ENCODE peak calls at places on chromosomes 13 and 19, in ten cellular contexts. One of them, this sample, is unnamed.
A peak's percentile ranks its signal among the peaks of the same experiment; 100 is the strongest.

GRCh38 chr19:55650602-55651230 is 2.7 kb downstream of the CCDC106 start:
- DNase-seq in ovary: no peak
- DNase-seq in sigmoid colon: no peak
- DNase-seq in body of pancreas: no peak
- DNase-seq in stomach: no peak
- DNase-seq in suprapubic skin: peak; percentile 61
- DNase-seq in upper lobe of left lung: no peak
- DNase-seq in gastrocnemius medialis: no peak
- DNase-seq in prostate gland: no peak
- DNase-seq in tibial nerve: no peak
- DNase-seq in this sample: no peak

GRCh38 chr19:1672038-1672768 is 19.8 kb upstream of the TCF3 start:
- DNase-seq in ovary: peak; percentile 52
- DNase-seq in sigmoid colon: no peak
- DNase-seq in body of pancreas: no peak
- DNase-seq in stomach: no peak
- DNase-seq in suprapubic skin: peak; percentile 64
- DNase-seq in upper lobe of left lung: no peak
- DNase-seq in gastrocnemius medialis: no peak
- DNase-seq in prostate gland: no peak
- DNase-seq in tibial nerve: no peak
- DNase-seq in this sample: no peak

GRCh38 chr13:73284475-73284874 is 225.7 kb downstream of the KLF5 start:
- DNase-seq in ovary: no peak
- DNase-seq in sigmoid colon: no peak
- DNase-seq in body of pancreas: no peak
- DNase-seq in stomach: no peak
- DNase-seq in suprapubic skin: no peak
- DNase-seq in upper lobe of left lung: no peak
- DNase-seq in gastrocnemius medialis: no peak
- DNase-seq in prostate gland: no peak
- DNase-seq in tibial nerve: no peak
- DNase-seq in this sample: no peak

GRCh38 chr19:12137541-12137940 is 2.6 kb downstream of the ZNF20 start:
- DNase-seq in ovary: no peak
- DNase-seq in sigmoid colon: no peak
- DNase-seq in body of pancreas: no peak
- DNase-seq in stomach: no peak
- DNase-seq in suprapubic skin: no peak
- DNase-seq in upper lobe of left lung: no peak
- DNase-seq in gastrocnemius medialis: no peak
- DNase-seq in prostate gland: no peak
- DNase-seq in tibial nerve: no peak
- DNase-seq in this sample: no peak

GRCh38 chr19:23823952-23824389 is 65.3 kb upstream of the ZNF681 start:
- DNase-seq in ovary: no peak
- DNase-seq in sigmoid colon: no peak
- DNase-seq in body of pancreas: no peak
- DNase-seq in stomach: no peak
- DNase-seq in suprapubic skin: no peak
- DNase-seq in upper lobe of left lung: no peak
- DNase-seq in gastrocnemius medialis: no peak
- DNase-seq in prostate gland: no peak
- DNase-seq in tibial nerve: no peak
- DNase-seq in this sample: no peak

GRCh38 chr13:97974773-97975172 is 21.3 kb downstream of the IPO5 start:
- DNase-seq in ovary: no peak
- DNase-seq in sigmoid colon: no peak
- DNase-seq in body of pancreas: no peak
- DNase-seq in stomach: no peak
- DNase-seq in suprapubic skin: no peak
- DNase-seq in upper lobe of left lung: no peak
- DNase-seq in gastrocnemius medialis: no peak
- DNase-seq in prostate gland: no peak
- DNase-seq in tibial nerve: no peak
- DNase-seq in this sample: no peak

GRCh38 chr19:12786149-12786870 is 5.0 kb upstream of the JUNB start:
- DNase-seq in ovary: no peak
- DNase-seq in sigmoid colon: peak; percentile 83
- DNase-seq in body of pancreas: peak; percentile 90
- DNase-seq in stomach: peak; percentile 95
- DNase-seq in suprapubic skin: peak; percentile 86
- DNase-seq in upper lobe of left lung: peak; percentile 93
- DNase-seq in gastrocnemius medialis: peak; percentile 57
- DNase-seq in prostate gland: peak; percentile 90
- DNase-seq in tibial nerve: no peak
- DNase-seq in this sample: peak; percentile 95

GRCh38 chr13:48446454-48446853 is 33.5 kb upstream of the LPAR6 start:
- DNase-seq in ovary: no peak
- DNase-seq in sigmoid colon: no peak
- DNase-seq in body of pancreas: no peak
- DNase-seq in stomach: no peak
- DNase-seq in suprapubic skin: no peak
- DNase-seq in upper lobe of left lung: no peak
- DNase-seq in gastrocnemius medialis: no peak
- DNase-seq in prostate gland: no peak
- DNase-seq in tibial nerve: no peak
- DNase-seq in this sample: no peak

GRCh38 chr19:11578342-11579142 is 1.1 kb upstream of the ACP5 start:
- DNase-seq in ovary: peak; percentile 72
- DNase-seq in sigmoid colon: peak; percentile 80
- DNase-seq in body of pancreas: peak; percentile 64
- DNase-seq in stomach: peak; percentile 67
- DNase-seq in suprapubic skin: no peak
- DNase-seq in upper lobe of left lung: peak; percentile 86
- DNase-seq in gastrocnemius medialis: peak; percentile 41
- DNase-seq in prostate gland: peak; percentile 39
- DNase-seq in tibial nerve: peak; percentile 52
- DNase-seq in this sample: peak; percentile 53

GRCh38 chr13:37681295-37682032 is 82.9 kb upstream of the POSTN start:
- DNase-seq in ovary: no peak
- DNase-seq in sigmoid colon: no peak
- DNase-seq in body of pancreas: peak; percentile 4
- DNase-seq in stomach: no peak
- DNase-seq in suprapubic skin: no peak
- DNase-seq in upper lobe of left lung: no peak
- DNase-seq in gastrocnemius medialis: no peak
- DNase-seq in prostate gland: no peak
- DNase-seq in tibial nerve: peak; percentile 34
- DNase-seq in this sample: no peak

GRCh38 chr13:102443234-102443633 is 41.4 kb upstream of the FGF14 start:
- DNase-seq in ovary: no peak
- DNase-seq in sigmoid colon: no peak
- DNase-seq in body of pancreas: no peak
- DNase-seq in stomach: no peak
- DNase-seq in suprapubic skin: no peak
- DNase-seq in upper lobe of left lung: no peak
- DNase-seq in gastrocnemius medialis: no peak
- DNase-seq in prostate gland: no peak
- DNase-seq in tibial nerve: no peak
- DNase-seq in this sample: no peak

DNA sequence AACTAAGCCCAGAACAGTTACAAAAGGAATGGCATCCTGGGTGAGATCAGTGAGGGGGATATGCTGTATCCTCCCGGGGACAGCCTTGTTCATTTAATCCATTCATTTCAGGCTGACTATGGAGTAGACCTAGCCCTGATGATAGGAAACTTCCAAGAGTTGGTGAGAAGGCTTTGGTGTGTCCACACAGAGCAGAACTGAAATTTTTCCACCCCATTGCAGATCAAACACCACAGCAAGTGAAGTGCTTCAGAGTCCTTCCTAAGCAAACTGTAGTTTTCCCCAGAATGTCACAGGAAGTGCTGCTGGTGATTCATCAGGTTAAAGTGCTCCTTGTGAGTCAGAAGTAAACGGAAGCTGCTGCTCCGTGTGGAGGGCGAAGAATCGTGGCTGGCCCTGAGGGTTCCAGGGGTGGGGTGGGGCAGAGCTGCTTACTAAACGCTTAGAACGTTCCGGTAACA is 113.2 kb downstream of the TEX26 start:
- DNase-seq in ovary: peak; percentile 56
- DNase-seq in sigmoid colon: peak; percentile 70
- DNase-seq in body of pancreas: peak; percentile 56
- DNase-seq in stomach: peak; percentile 69
- DNase-seq in suprapubic skin: peak; percentile 70
- DNase-seq in upper lobe of left lung: peak; percentile 92
- DNase-seq in gastrocnemius medialis: no peak
- DNase-seq in prostate gland: no peak
- DNase-seq in tibial nerve: no peak
- DNase-seq in this sample: peak; percentile 67
- TF ChIP-seq CTCF in ovary: no peak
- TF ChIP-seq CTCF in sigmoid colon: no peak
- TF ChIP-seq CTCF in body of pancreas: no peak
- TF ChIP-seq CTCF in stomach: no peak
- TF ChIP-seq CTCF in suprapubic skin: no peak
- TF ChIP-seq CTCF in upper lobe of left lung: no peak
- TF ChIP-seq CTCF in gastrocnemius medialis: no peak
- TF ChIP-seq CTCF in prostate gland: no peak
- TF ChIP-seq CTCF in tibial nerve: no peak
- TF ChIP-seq CTCF in this sample: no peak

GRCh38 chr19:51418707-51419106 is 1.3 kb upstream of the SIGLEC10 start:
- DNase-seq in ovary: no peak
- DNase-seq in sigmoid colon: no peak
- DNase-seq in body of pancreas: no peak
- DNase-seq in stomach: no peak
- DNase-seq in suprapubic skin: no peak
- DNase-seq in upper lobe of left lung: no peak
- DNase-seq in gastrocnemius medialis: no peak
- DNase-seq in prostate gland: no peak
- DNase-seq in tibial nerve: no peak
- DNase-seq in this sample: no peak

GRCh38 chr19:51417807-51418152 is 338 bp upstream of the SIGLEC10 start:
- DNase-seq in ovary: no peak
- DNase-seq in sigmoid colon: no peak
- DNase-seq in body of pancreas: no peak
- DNase-seq in stomach: no peak
- DNase-seq in suprapubic skin: no peak
- DNase-seq in upper lobe of left lung: no peak
- DNase-seq in gastrocnemius medialis: no peak
- DNase-seq in prostate gland: no peak
- DNase-seq in tibial nerve: no peak
- DNase-seq in this sample: no peak

GRCh38 chr19:51415187-51415586 is 2.3 kb downstream of the SIGLEC10 start:
- DNase-seq in ovary: no peak
- DNase-seq in sigmoid colon: no peak
- DNase-seq in body of pancreas: no peak
- DNase-seq in stomach: no peak
- DNase-seq in suprapubic skin: no peak
- DNase-seq in upper lobe of left lung: no peak
- DNase-seq in gastrocnemius medialis: no peak
- DNase-seq in prostate gland: no peak
- DNase-seq in tibial nerve: no peak
- DNase-seq in this sample: peak; percentile 68

GRCh38 chr19:51421229-51422052 is 4.0 kb upstream of the SIGLEC10 start:
- DNase-seq in ovary: no peak
- DNase-seq in sigmoid colon: no peak
- DNase-seq in body of pancreas: no peak
- DNase-seq in stomach: no peak
- DNase-seq in suprapubic skin: no peak
- DNase-seq in upper lobe of left lung: no peak
- DNase-seq in gastrocnemius medialis: no peak
- DNase-seq in prostate gland: no peak
- DNase-seq in tibial nerve: no peak
- DNase-seq in this sample: no peak

DNA sequence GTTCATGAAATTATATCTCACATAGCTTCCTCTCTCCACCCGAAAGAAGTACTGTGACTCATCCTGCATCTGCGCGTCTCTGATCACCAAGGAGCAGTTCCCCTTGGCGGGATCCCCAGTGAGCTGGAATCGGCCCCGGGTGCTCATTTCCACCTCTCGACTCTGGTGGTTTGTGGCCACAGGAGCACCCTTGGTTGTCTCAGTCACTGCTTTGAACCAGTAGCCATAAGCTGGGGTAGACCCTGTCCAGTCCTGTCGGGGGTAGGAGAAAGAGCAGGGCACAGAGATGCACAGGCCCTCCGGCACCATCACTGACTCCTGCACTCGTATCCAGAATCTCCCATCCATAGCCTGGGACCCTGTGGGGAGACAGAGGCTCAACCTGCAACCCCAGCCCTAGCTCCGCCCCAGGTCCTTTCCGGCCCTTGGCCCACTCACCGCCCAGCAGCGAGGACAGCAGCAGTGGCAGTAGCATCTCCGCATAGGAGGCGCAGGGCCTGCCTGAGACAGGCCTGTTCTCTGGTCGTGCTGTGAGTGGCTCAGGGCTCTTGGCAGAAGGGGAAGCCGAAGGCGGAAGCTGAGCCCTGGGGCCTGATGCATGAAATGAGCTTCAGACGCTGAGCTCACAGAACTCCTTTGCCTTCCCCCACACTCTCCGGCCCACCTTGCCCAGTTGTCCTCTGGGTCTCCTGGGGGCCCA is at the start of gene SIGLEC10:
- DNase-seq in ovary: no peak
- DNase-seq in sigmoid colon: no peak
- DNase-seq in body of pancreas: peak; percentile 59
- DNase-seq in stomach: peak; percentile 37
- DNase-seq in suprapubic skin: no peak
- DNase-seq in upper lobe of left lung: peak; percentile 75
- DNase-seq in gastrocnemius medialis: no peak
- DNase-seq in prostate gland: no peak
- DNase-seq in tibial nerve: no peak
- DNase-seq in this sample: peak; percentile 16
- H3K4me3 ChIP-seq in ovary: no peak within 1 kb of the TSS
- H3K4me3 ChIP-seq in sigmoid colon: no peak within 1 kb of the TSS
- H3K4me3 ChIP-seq in body of pancreas: no peak within 1 kb of the TSS
- H3K4me3 ChIP-seq in stomach: no peak within 1 kb of the TSS
- H3K4me3 ChIP-seq in suprapubic skin: no peak within 1 kb of the TSS
- H3K4me3 ChIP-seq in upper lobe of left lung: peak within 1 kb of the TSS; percentile 38
- H3K4me3 ChIP-seq in gastrocnemius medialis: no peak within 1 kb of the TSS
- H3K4me3 ChIP-seq in prostate gland: no peak within 1 kb of the TSS
- H3K4me3 ChIP-seq in tibial nerve: peak within 1 kb of the TSS; percentile 15
- H3K4me3 ChIP-seq in this sample: no peak within 1 kb of the TSS

DNA sequence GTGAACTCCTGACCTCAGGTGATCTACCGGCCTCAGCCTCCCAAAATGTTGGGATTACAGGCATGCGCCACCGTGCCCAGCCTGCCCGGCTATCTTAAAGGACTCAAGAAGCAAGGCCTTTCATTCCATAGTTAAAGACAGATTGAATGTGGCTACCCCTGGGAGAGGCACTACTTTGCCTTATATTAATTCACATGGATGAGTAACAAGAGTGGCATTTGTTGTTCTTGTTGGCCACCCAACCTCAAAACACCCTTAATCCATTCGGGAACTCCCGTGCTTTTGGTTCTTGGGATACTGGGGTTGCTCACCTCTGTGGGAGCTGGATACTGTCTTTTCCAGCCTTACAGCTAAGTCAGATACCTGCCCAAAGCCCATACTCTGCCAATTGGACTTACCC is 34.4 kb upstream of the ABCC4 start:
- DNase-seq in ovary: no peak
- DNase-seq in sigmoid colon: no peak
- DNase-seq in body of pancreas: no peak
- DNase-seq in stomach: no peak
- DNase-seq in suprapubic skin: no peak
- DNase-seq in upper lobe of left lung: no peak
- DNase-seq in gastrocnemius medialis: no peak
- DNase-seq in prostate gland: no peak
- DNase-seq in tibial nerve: no peak
- DNase-seq in this sample: no peak
- TF ChIP-seq POLR2A in ovary: no peak
- TF ChIP-seq POLR2A in sigmoid colon: no peak
- TF ChIP-seq POLR2A in body of pancreas: no peak
- TF ChIP-seq POLR2A in stomach: no peak
- TF ChIP-seq POLR2A in suprapubic skin: no peak
- TF ChIP-seq POLR2A in upper lobe of left lung: no peak
- TF ChIP-seq POLR2A in gastrocnemius medialis: no peak
- TF ChIP-seq POLR2A in prostate gland: no peak
- TF ChIP-seq POLR2A in tibial nerve: no peak
- TF ChIP-seq POLR2A in this sample: no peak

GRCh38 chr13:110826861-110827672 is 87.8 kb downstream of the ANKRD10 start:
- DNase-seq in ovary: no peak
- DNase-seq in sigmoid colon: no peak
- DNase-seq in body of pancreas: peak; percentile 42
- DNase-seq in stomach: peak; percentile 32
- DNase-seq in suprapubic skin: no peak
- DNase-seq in upper lobe of left lung: no peak
- DNase-seq in gastrocnemius medialis: no peak
- DNase-seq in prostate gland: no peak
- DNase-seq in tibial nerve: no peak
- DNase-seq in this sample: no peak
- TF ChIP-seq CTCF in ovary: no peak
- TF ChIP-seq CTCF in sigmoid colon: no peak
- TF ChIP-seq CTCF in body of pancreas: no peak
- TF ChIP-seq CTCF in stomach: no peak
- TF ChIP-seq CTCF in suprapubic skin: no peak
- TF ChIP-seq CTCF in upper lobe of left lung: no peak
- TF ChIP-seq CTCF in gastrocnemius medialis: no peak
- TF ChIP-seq CTCF in prostate gland: no peak
- TF ChIP-seq CTCF in tibial nerve: no peak
- TF ChIP-seq CTCF in this sample: no peak